ENCODE peak calls at places on chromosomes 3 and 15, in four cellular contexts. Z is CD4-positive, alpha-beta T cell; F is stimulated activated CD4-positive, alpha-beta T cell treated with anti-CD3 and anti-CD28 coated beads, Interleukin-15, amount 100 ng/mL, for 48 hours; C is NCI-H1417. G is an unnamed sample.

GRCh38 chr15:43958894-43959330 is 132.1 kb downstream of the WDR76 start:
- DNase-seq in Z (no peak), F (no peak), C (no peak), G (peak; percentile 19)

GRCh38 chr15:89898628-89899302 is 5.0 kb upstream of the AP3S2 start:
- DNase-seq in Z (peak; percentile 22), F (peak; percentile 10), C (peak; percentile 64), G (peak; percentile 21)

GRCh38 chr15:69265347-69265955 is 33.3 kb upstream of the PAQR5 start:
- DNase-seq in Z (no peak), F (no peak), C (peak; percentile 76), G (peak; percentile 80)

GRCh38 chr3:13189639-13190375 is 116.6 kb upstream of the IQSEC1 start:
- DNase-seq in Z (no peak), F (no peak), C (no peak), G (no peak)

GRCh38 chr15:40064231-40064894 is 25.4 kb upstream of the SRP14 start:
- DNase-seq in Z (no peak), F (no peak), C (no peak), G (no peak)

GRCh38 chr3:126939347-126939735 is 43.6 kb upstream of the PLXNA1 start:
- DNase-seq in Z (no peak), F (no peak), C (no peak), G (no peak)

GRCh38 chr3:135905058-135905724 is 60.3 kb upstream of the PPP2R3A start:
- DNase-seq in Z (no peak), F (no peak), C (peak; percentile 20), G (no peak)

GRCh38 chr3:1945698-1946097 is 153.0 kb upstream of the CNTN4 start:
- DNase-seq in Z (no peak), F (no peak), C (no peak), G (no peak)

GRCh38 chr15:60390931-60391501 is 6.8 kb downstream of the ANXA2 start:
- DNase-seq in Z (no peak), F (no peak), C (no peak), G (no peak)

GRCh38 chr3:167810236-167810635 is 74.7 kb downstream of the SERPINI1 start:
- DNase-seq in Z (no peak), F (no peak), C (no peak), G (no peak)

GRCh38 chr15:74958320-74958907 is 1.8 kb upstream of the RPP25 start:
- DNase-seq in Z (no peak), F (no peak), C (peak; percentile 83), G (no peak)

GRCh38 chr3:152957488-152957887 is 122.6 kb downstream of the P2RY1 start:
- DNase-seq in Z (no peak), F (no peak), C (no peak), G (no peak)

GRCh38 chr15:22963546-22964125 is 16.5 kb downstream of the CYFIP1 start:
- DNase-seq in Z (no peak), F (no peak), C (no peak), G (no peak)

GRCh38 chr15:81108427-81108826 is 25.6 kb upstream of the CFAP161 start:
- DNase-seq in Z (no peak), F (no peak), C (no peak), G (peak; percentile 39)